ENCODE peak calls at places on chromosomes 11 and 22, in seven cellular contexts. C is heart left ventricle; P is DMS153; U is NCI-H187 treated with DMSO at 0.1 percent for 48 hours; Q is stimulated activated CD8-positive, alpha-beta memory T cell treated with anti-CD3 and anti-CD28 coated beads, Interleukin-7, amount 100 ng/mL, for 1 hour; Z is Right ventricle myocardium superior; Y is activated CD4-positive, alpha-beta T cell treated with anti-CD3 and anti-CD28 coated beads, Interleukin-2, amount 10 ng/mL, durations not matched to agents 7 days and 5 days. O is an unnamed sample.

GRCh38 chr11:125364085-125364822 is 131.8 kb downstream of the FEZ1 start:
- DNase-seq in C (no peak), Q (no peak), Z (no peak), U (no peak), Y (no peak), P (no peak), O (no peak)

GRCh38 chr11:110715541-110715940 is 3.3 kb upstream of the ARHGAP20 start:
- DNase-seq in U (no peak), C (no peak), P (no peak), Y (no peak), Z (no peak), Q (no peak), O (no peak)

GRCh38 chr22:18966748-18967147 is 30.7 kb upstream of the PRODH start:
- DNase-seq in Q (no peak), P (no peak), C (no peak), U (no peak), Z (peak; percentile 27), Y (no peak), O (peak; percentile 56)

GRCh38 chr11:77467993-77468392 is 5.9 kb downstream of the PAK1 start:
- DNase-seq in C (no peak), Z (no peak), Y (no peak), P (no peak), U (no peak), Q (no peak), O (no peak)

GRCh38 chr11:77119531-77119936 is 8.5 kb upstream of the MYO7A start:
- DNase-seq in Q (no peak), C (no peak), U (no peak), P (no peak), Z (peak; percentile 45), Y (no peak), O (no peak)

GRCh38 chr11:17730608-17731462 is 3.7 kb upstream of the KCNC1 start:
- DNase-seq in U (peak; percentile 64), Y (peak; percentile 71), Z (peak; percentile 86), P (peak; percentile 90), C (peak; percentile 84), Q (peak; percentile 12), O (peak; percentile 77)

GRCh38 chr22:40002935-40003715 is 8.4 kb downstream of the FAM83F start:
- DNase-seq in Z (no peak), C (no peak), P (no peak), Q (no peak), Y (no peak), U (no peak), O (no peak)

GRCh38 chr11:45959851-45960250 is 37.4 kb downstream of the LARGE2 start:
- DNase-seq in P (no peak), U (no peak), Y (no peak), C (no peak), Z (no peak), Q (no peak), O (no peak)

GRCh38 chr22:30890689-30891442 is 77.7 kb downstream of the MORC2 start:
- DNase-seq in P (no peak), U (no peak), Q (no peak), Z (peak; percentile 44), C (no peak), Y (peak; percentile 37), O (peak; percentile 62)

GRCh38 chr11:67027943-67028542 is 5.1 kb downstream of the SYT12 start:
- DNase-seq in C (no peak), Y (no peak), Z (no peak), Q (no peak), P (no peak), U (no peak), O (no peak)

GRCh38 chr22:31871475-31871874 is 72.9 kb upstream of the YWHAH start:
- DNase-seq in U (no peak), Z (no peak), C (no peak), P (no peak), Q (no peak), Y (no peak), O (no peak)

GRCh38 chr11:119975561-119976152 is 162.3 kb downstream of the TRIM29 start:
- DNase-seq in Y (no peak), Q (no peak), U (peak; percentile 10), C (peak; percentile 56), Z (peak; percentile 61), P (no peak), O (no peak)

GRCh38 chr11:109696191-109696897 is 274.4 kb downstream of the C11orf87 start:
- DNase-seq in P (no peak), C (peak; percentile 17), Q (no peak), Y (no peak), Z (no peak), U (no peak), O (no peak)

GRCh38 chr11:121741954-121742361 is 289.2 kb upstream of the SORL1-AS1 start:
- DNase-seq in Y (no peak), Z (peak; percentile 85), C (peak; percentile 84), U (no peak), Q (no peak), P (no peak), O (peak; percentile 94)

GRCh38 chr11:73866095-73866579 is 10.5 kb downstream of the COA4 start:
- DNase-seq in Q (no peak), Y (no peak), C (no peak), U (no peak), Z (no peak), P (no peak), O (no peak)

GRCh38 chr22:23067691-23068090 is 2.6 kb upstream of the GNAZ start:
- DNase-seq in C (no peak), P (no peak), Y (no peak), Q (no peak), U (no peak), Z (no peak), O (no peak)

GRCh38 chr22:36636916-36637315 is 66.6 kb downstream of the CACNG2 start:
- DNase-seq in Q (no peak), Z (no peak), P (no peak), Y (no peak), U (no peak), C (no peak), O (no peak)

GRCh38 chr11:101912823-101913284 is 2.0 kb upstream of the CEP126 start:
- DNase-seq in Z (no peak), Q (no peak), C (no peak), P (no peak), Y (no peak), U (no peak), O (no peak)

GRCh38 chr22:17928391-17928790 is 96.0 kb downstream of the MICAL3 start:
- DNase-seq in Z (no peak), C (no peak), U (no peak), Q (no peak), P (no peak), Y (no peak), O (no peak)

GRCh38 chr22:43060213-43060612 is 29.0 kb downstream of the TTLL1 start:
- DNase-seq in Z (no peak), Q (no peak), Y (peak; percentile 44), U (no peak), P (no peak), C (no peak), O (no peak)

GRCh38 chr22:24054356-24054755 is 43.3 kb downstream of the CABIN1 start:
- DNase-seq in Q (no peak), C (no peak), U (no peak), Y (no peak), P (no peak), Z (no peak), O (no peak)

GRCh38 chr22:48639896-48640732 is 1187.6 kb downstream of the BRD1 start:
- DNase-seq in Q (no peak), Z (no peak), Y (no peak), U (no peak), C (no peak), P (no peak), O (no peak)

GRCh38 chr11:116960916-116961315 is 123.5 kb upstream of the APOA1 start:
- DNase-seq in Y (no peak), P (no peak), U (no peak), Z (no peak), C (no peak), Q (no peak), O (no peak)

GRCh38 chr11:86719781-86720463 is 47.5 kb upstream of the ME3 start:
- DNase-seq in U (no peak), Z (no peak), Q (no peak), C (no peak), Y (no peak), P (no peak), O (no peak)

GRCh38 chr22:27387561-27387960 is 414.0 kb downstream of the MN1 start:
- DNase-seq in U (no peak), P (no peak), Q (no peak), C (no peak), Y (no peak), Z (no peak), O (no peak)

GRCh38 chr11:117239295-117239694 is 6.8 kb downstream of the RNF214 start:
- DNase-seq in Q (no peak), Y (no peak), C (no peak), U (no peak), P (no peak), Z (no peak), O (no peak)

GRCh38 chr22:29114392-29114791 is 41.6 kb downstream of the KREMEN1 start:
- DNase-seq in C (no peak), Y (no peak), Z (no peak), P (no peak), Q (no peak), U (no peak), O (no peak)

GRCh38 chr22:45204241-45204640 is 36.5 kb downstream of the KIAA0930 start:
- DNase-seq in Q (no peak), P (no peak), C (no peak), Z (no peak), U (no peak), Y (no peak), O (peak; percentile 50)

GRCh38 chr11:120335928-120336640 is at the start of gene ARHGEF12:
- DNase-seq in C (peak; percentile 98), U (peak; percentile 51), Z (peak; percentile 97), Q (peak; percentile 51), P (peak; percentile 89), Y (peak; percentile 62), O (peak; percentile 98)